ENCODE peak calls at places on chromosomes 5 and 9, in four cellular contexts. H is A673, R is astrocyte, W is endothelial cell of umbilical vein. Q is an unnamed sample.
A peak's percentile ranks its signal among the peaks of the same experiment; 100 is the strongest.

GRCh38 chr5:76867827-76868693 is 18.2 kb downstream of the S100Z start:
- DNase-seq in W (peak; percentile 86), H (peak; percentile 81), R (peak; percentile 30), Q (peak; percentile 75)

GRCh38 chr9:93665566-93666278 is 89.3 kb downstream of the PHF2 start:
- DNase-seq in R (no peak), W (no peak), H (no peak), Q (no peak)

GRCh38 chr9:33946779-33947535 is 101.7 kb downstream of the UBAP2 start:
- DNase-seq in H (no peak), R (peak; percentile 98), W (peak; percentile 58), Q (peak; percentile 91)

GRCh38 chr5:5637163-5637562 is 214.7 kb downstream of the ICE1 start:
- DNase-seq in R (no peak), W (no peak), H (no peak), Q (no peak)

GRCh38 chr5:14250094-14250777 is 107.1 kb downstream of the TRIO start:
- DNase-seq in W (no peak), R (peak; percentile 88), H (peak; percentile 52), Q (peak; percentile 62)

GRCh38 chr5:95761771-95762680 is 30.9 kb downstream of the RHOBTB3 start:
- DNase-seq in W (peak; percentile 34), H (no peak), R (peak; percentile 93), Q (peak; percentile 70)

GRCh38 chr5:127428748-127429147 is 88.7 kb upstream of the PRRC1 start:
- DNase-seq in H (no peak), W (no peak), R (peak; percentile 55), Q (no peak)

GRCh38 chr5:78601622-78602314 is 46.8 kb downstream of the LHFPL2 start:
- DNase-seq in W (peak; percentile 90), H (no peak), R (peak; percentile 72), Q (no peak)

GRCh38 chr5:103532116-103532734 is 30.4 kb downstream of the NUDT12 start:
- DNase-seq in W (no peak), H (no peak), R (peak; percentile 1), Q (no peak)

DNA sequence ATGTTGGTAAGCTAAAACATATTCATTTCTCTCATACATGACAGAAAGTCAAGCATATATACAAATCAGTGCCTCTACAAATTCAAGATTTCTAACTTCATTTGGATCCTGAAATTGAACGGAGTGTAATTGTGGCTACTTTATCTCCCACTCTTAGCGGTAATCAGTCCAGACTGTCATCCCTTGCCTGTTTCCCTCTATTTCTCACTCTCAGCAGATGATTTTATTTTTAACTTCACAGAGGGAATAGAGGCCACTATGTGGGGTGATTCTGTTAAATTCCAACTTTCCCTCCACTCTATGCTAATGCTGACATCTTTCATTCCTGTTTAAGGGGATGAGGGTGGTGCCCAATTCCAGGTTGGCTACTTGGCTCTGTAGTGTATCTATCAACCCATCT is 153.8 kb upstream of the KCNN2 start:
- DNase-seq in W (no peak), H (no peak), R (no peak), Q (no peak)
- H3K4me3 ChIP-seq in W (no peak overlapping the region), H (no peak overlapping the region), R (no peak overlapping the region), Q (no peak overlapping the region)

DNA sequence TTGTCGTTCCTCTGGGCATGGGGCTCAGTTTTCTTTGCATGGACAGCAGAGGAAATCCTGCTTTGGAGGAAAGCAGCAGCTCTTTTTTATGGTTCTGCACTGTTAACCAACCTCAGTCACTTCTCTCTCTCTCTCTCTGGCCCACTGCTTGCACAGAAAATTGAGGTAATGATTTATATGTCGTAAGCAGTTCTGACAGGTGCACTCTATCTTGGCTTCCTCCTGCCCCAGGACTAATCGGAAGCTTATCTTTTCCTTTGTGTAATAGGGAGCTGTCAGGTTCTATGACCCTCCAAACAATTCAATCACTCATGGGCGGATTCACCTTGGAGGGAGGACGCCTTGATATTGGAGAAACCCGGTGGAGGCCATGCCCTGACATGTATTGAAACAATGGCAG is 159.7 kb upstream of the GPR151 start:
- DNase-seq in W (no peak), R (no peak), H (no peak), Q (no peak)
- H3K27ac ChIP-seq in W (no peak overlapping the region), R (no peak overlapping the region), H (no peak overlapping the region), Q (no peak overlapping the region)

GRCh38 chr9:125888220-125888619 is 141.0 kb downstream of the PBX3 start:
- DNase-seq in R (peak; percentile 69), W (no peak), H (no peak), Q (no peak)
- H3K4me3 ChIP-seq in R (no peak overlapping the region), W (no peak overlapping the region), H (no peak overlapping the region), Q (no peak overlapping the region)

DNA sequence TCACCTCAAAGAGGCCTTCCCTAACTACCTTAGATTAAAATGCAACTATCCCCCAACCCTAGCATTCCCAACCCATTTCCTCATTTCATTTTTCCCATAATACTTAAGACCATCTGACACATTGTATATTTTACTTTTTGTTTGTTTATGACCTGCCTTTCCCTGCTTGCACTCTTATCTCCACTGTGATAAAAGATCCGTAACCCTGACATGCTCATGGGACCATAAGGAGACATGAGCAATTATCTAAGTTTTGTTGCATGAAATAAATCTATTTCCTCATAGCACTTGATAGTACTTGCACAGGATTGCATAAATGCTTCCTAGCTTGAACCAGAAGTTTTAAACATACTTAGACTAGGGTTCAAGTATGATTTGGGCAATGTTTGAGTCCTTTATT is 323.7 kb downstream of the NPR3 start:
- DNase-seq in W (no peak), R (no peak), H (no peak), Q (no peak)
- H3K27ac ChIP-seq in W (no peak overlapping the region), R (no peak overlapping the region), H (no peak overlapping the region), Q (no peak overlapping the region)

GRCh38 chr9:89463986-89464901 is 33.7 kb downstream of the SEMA4D start:
- DNase-seq in R (no peak), W (no peak), H (no peak), Q (no peak)
- H3K4me3 ChIP-seq in R (no peak overlapping the region), W (no peak overlapping the region), H (no peak overlapping the region), Q (no peak overlapping the region)

GRCh38 chr5:134175874-134176522 is 752 bp downstream of the SKP1 start:
- DNase-seq in H (peak; percentile 23), W (peak; percentile 50), R (peak; percentile 25), Q (peak; percentile 12)

GRCh38 chr5:134177197-134178171 is 734 bp upstream of the SKP1 start:
- DNase-seq in W (peak; percentile 77), H (peak; percentile 86), R (peak; percentile 52), Q (peak; percentile 57)

GRCh38 chr5:134171972-134172371 is 4.8 kb downstream of the SKP1 start:
- DNase-seq in H (peak; percentile 82), W (no peak), R (no peak), Q (no peak)

GRCh38 chr5:134176523-134177196 is at the start of gene SKP1:
- DNase-seq in R (peak; percentile 55), W (peak; percentile 86), H (peak; percentile 87), Q (peak; percentile 57)

DNA sequence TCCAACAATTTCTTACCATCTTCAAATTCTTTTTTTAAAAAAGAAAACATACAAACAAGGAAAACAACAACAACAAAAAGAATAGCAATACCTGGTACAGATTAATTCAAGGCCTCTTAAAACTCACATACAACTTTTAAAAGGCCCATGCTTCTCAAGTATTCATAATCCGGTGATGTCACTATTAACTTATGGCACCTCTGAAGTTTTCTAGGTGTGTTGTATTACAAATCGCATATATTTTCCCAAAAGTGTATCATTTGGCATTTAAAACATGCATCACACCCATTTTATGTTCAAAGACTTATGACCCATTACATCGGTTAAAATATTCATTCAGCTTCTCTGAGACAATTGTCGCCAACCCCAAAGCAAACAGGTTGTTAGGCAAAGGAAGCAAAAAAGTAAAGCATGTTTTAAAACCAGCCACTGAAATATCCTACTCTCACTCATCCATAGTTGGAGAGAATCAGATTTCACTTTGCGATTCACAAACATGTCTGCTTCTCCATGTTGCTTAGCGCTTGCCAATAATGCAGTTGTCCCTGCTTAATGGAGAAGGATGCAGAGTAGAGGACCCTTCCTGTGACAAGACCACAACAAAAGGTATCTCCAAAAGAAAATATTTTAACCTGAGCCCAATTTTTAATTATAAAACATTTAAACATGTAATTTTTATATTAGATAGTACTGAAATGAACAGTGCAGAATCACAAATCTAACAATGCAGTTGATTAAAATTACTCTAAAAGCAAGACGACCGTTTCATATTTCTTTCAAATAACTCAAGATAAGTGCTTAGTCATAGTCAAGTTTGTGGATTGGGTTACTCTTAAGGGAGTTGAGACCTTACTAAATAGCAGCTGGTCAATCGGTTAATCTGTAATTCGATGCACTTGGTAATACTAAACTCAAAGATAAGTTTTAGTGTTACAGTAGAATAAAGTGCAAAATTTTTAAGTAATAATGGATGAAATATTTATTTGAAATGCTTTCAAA is 1.6 kb downstream of the SKP1 start:
- DNase-seq in R (peak; percentile 60), H (peak; percentile 43), W (peak; percentile 51), Q (peak; percentile 30)
- H3K27ac ChIP-seq in R (peak overlapping the region; percentile 97), H (peak overlapping the region; percentile 100), W (peak overlapping the region; percentile 85), Q (peak overlapping the region; percentile 100)

GRCh38 chr9:124006448-124007156 is 5.0 kb upstream of the LHX2 start:
- DNase-seq in W (no peak), H (no peak), R (no peak), Q (no peak)
- H3K4me3 ChIP-seq in W (no peak overlapping the region), H (no peak overlapping the region), R (no peak overlapping the region), Q (no peak overlapping the region)